ENCODE peak calls at places on chromosomes 2 and 18, in four cellular contexts. G is osteoblast, H is fibroblast of lung, Q is cardiac muscle cell. T is an unnamed sample. For H3K4me1, the result is how much of the 10 kb centered on the place peaks cover.

GRCh38 chr18:62437520-62438329 is 85.1 kb upstream of the ZCCHC2 start:
- DNase-seq in Q (no peak), H (no peak), G (no peak), T (no peak)

GRCh38 chr2:104849618-104850097 is 4.3 kb upstream of the POU3F3 start:
- DNase-seq in G (peak), H (peak), Q (peak), T (peak)

GRCh38 chr2:121454549-121455090 is 76.1 kb upstream of the RNU4ATAC start:
- DNase-seq in G (no peak), Q (no peak), H (no peak), T (no peak)

GRCh38 chr2:216974321-216975302 is 114.7 kb upstream of the TNP1 start:
- DNase-seq in G (no peak), H (no peak), Q (no peak), T (no peak)

GRCh38 chr2:203016716-203017115 is 2.0 kb downstream of the NBEAL1 start:
- DNase-seq in H (no peak), G (no peak), Q (no peak), T (no peak)

GRCh38 chr18:79912409-79912991 is 39.0 kb downstream of the SLC66A2 start:
- DNase-seq in Q (no peak), G (peak), H (peak), T (no peak)

GRCh38 chr2:39124770-39125075 is 3.9 kb upstream of the SOS1 start:
- DNase-seq in G (peak), Q (no peak), H (no peak), T (no peak)

GRCh38 chr18:43893001-43893637 is 615.8 kb upstream of the SYT4 start:
- DNase-seq in H (peak), G (peak), Q (peak), T (peak)

GRCh38 chr2:189091253-189091652 is 88.3 kb downstream of the COL5A2 start:
- DNase-seq in H (peak), Q (no peak), G (peak), T (no peak)

GRCh38 chr2:241010531-241011295 is 12.3 kb downstream of the SNED1 start:
- DNase-seq in H (no peak), Q (no peak), G (peak), T (no peak)

GRCh38 chr2:8203354-8203753 is 478.5 kb upstream of the ID2 start:
- DNase-seq in Q (no peak), G (no peak), H (no peak), T (no peak)

GRCh38 chr18:73563345-73563744 is 584.3 kb downstream of the FBXO15 start:
- DNase-seq in H (peak), G (peak), Q (no peak), T (no peak)

GRCh38 chr2:30178618-30179404 is 32.0 kb downstream of the YPEL5 start:
- DNase-seq in Q (no peak), G (peak), H (no peak), T (no peak)

GRCh38 chr2:85753525-85754312 is at the start of gene ATOH8:
- DNase-seq in Q (peak), H (peak), G (peak), T (no peak)

GRCh38 chr2:237072067-237072931 is 13.4 kb upstream of the COPS8 start:
- DNase-seq in Q (peak), G (no peak), H (peak), T (peak)

GRCh38 chr2:170017848-170018492 is 160.0 kb upstream of the MYO3B start:
- DNase-seq in G (no peak), H (peak), Q (peak), T (no peak)

GRCh38 chr2:218389333-218390150 is 7.5 kb downstream of the SLC11A1 start:
- DNase-seq in H (no peak), Q (no peak), G (peak), T (no peak)

GRCh38 chr2:70964596-70965386 is 13.6 kb upstream of the ANKRD53 start:
- DNase-seq in H (peak), Q (peak), G (peak), T (no peak)

GRCh38 chr2:208619993-208620392 is 213.4 kb downstream of the PTH2R start:
- DNase-seq in Q (no peak), G (no peak), H (no peak), T (no peak)

GRCh38 chr2:27428978-27429541 is 629 bp downstream of the NRBP1 start:
- DNase-seq in G (peak), Q (peak), H (peak), T (no peak)

GRCh38 chr18:51433296-51433695 is 235.8 kb upstream of the MEX3C start:
- DNase-seq in Q (no peak), G (no peak), H (no peak), T (no peak)

GRCh38 chr2:241546771-241547498 is 11.6 kb upstream of the BOK start:
- DNase-seq in Q (peak), H (peak), G (peak), T (no peak)

GRCh38 chr2:16525265-16525887 is 140.3 kb downstream of the CYRIA start:
- DNase-seq in H (no peak), Q (no peak), G (no peak), T (no peak)

GRCh38 chr2:141109633-141110032 is 1021.2 kb downstream of the LRP1B start:
- DNase-seq in Q (peak), H (no peak), G (no peak), T (no peak)

GRCh38 chr2:76599732-76600368 is 889.1 kb upstream of the GCFC2 start:
- DNase-seq in H (peak), Q (peak), G (peak), T (peak)

GRCh38 chr18:48777026-48777736 is 173.6 kb downstream of the SMAD7 start:
- DNase-seq in Q (peak), H (peak), G (peak), T (no peak)

GRCh38 chr18:34224423-34225217 is at the start of gene NOL4:
- DNase-seq in Q (peak), H (peak), G (peak), T (no peak)

GRCh38 chr2:201908901-201909300 is 102.6 kb downstream of the CDK15 start:
- DNase-seq in G (no peak), Q (no peak), H (peak), T (no peak)

GRCh38 chr18:26480897-26481795 is 67.2 kb downstream of the KCTD1 start:
- DNase-seq in G (peak), H (peak), Q (no peak), T (no peak)

GRCh38 chr2:109125595-109126500 is 3.2 kb upstream of the SH3RF3 start:
- DNase-seq in G (peak), H (peak), Q (no peak), T (no peak)

GRCh38 chr18:58996131-58996632 is 131.5 kb downstream of the ZNF532 start:
- DNase-seq in G (peak), H (peak), Q (no peak), T (no peak)

GRCh38 chr2:178016612-178017011 is 56.0 kb downstream of the PDE11A start:
- DNase-seq in Q (no peak), H (no peak), G (no peak), T (no peak)

GRCh38 chr2:5453224-5453623 is 239.0 kb upstream of the SOX11 start:
- DNase-seq in G (no peak), Q (no peak), H (no peak), T (no peak)

GRCh38 chr2:10285578-10286198 is 17.0 kb upstream of the HPCAL1 start:
- DNase-seq in H (peak), G (peak), Q (no peak), T (no peak)
- H3K4me1 ChIP-seq in H (under half), G (half or more), Q (under half), T (half or more)

DNA sequence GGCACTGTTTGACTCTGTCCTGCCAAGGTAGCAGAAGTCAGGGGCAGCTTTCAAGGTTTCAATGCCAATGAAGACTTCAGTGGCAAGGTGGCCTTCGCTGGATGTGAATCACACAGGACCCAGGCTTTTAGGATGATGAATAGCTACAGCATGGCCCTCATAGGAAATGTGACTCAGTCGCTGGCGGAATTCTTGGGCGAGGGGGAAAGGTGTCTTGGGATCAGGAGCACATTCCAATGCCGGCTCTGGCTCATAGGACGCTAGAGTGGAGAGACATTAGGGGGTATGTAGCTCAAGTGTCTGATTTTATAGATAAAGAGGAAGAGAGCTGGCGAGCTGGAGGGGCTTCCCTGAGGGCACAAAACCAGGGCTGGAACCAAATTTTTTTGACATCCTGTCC is 68.6 kb downstream of the SMIM21 start:
- DNase-seq in G (no peak), Q (no peak), H (peak), T (no peak)
- H3K4me1 ChIP-seq in G (under half), Q (under half), H (under half), T (under half)

GRCh38 chr18:57806891-57807280 is 3.8 kb upstream of the ATP8B1 start:
- DNase-seq in H (peak), G (peak), Q (no peak), T (no peak)

GRCh38 chr18:57807336-57808117 is 4.4 kb upstream of the ATP8B1 start:
- DNase-seq in G (peak), H (peak), Q (no peak), T (no peak)

GRCh38 chr18:57806201-57806890 is 3.2 kb upstream of the ATP8B1 start:
- DNase-seq in G (no peak), Q (no peak), H (no peak), T (no peak)

GRCh38 chr18:57811477-57812125 is 8.5 kb upstream of the ATP8B1 start:
- DNase-seq in G (no peak), Q (no peak), H (peak), T (no peak)

GRCh38 chr18:57809190-57809589 is 6.1 kb upstream of the ATP8B1 start:
- DNase-seq in H (peak), G (no peak), Q (no peak), T (no peak)
- H3K4me1 ChIP-seq in H (under half), G (under half), Q (under half), T (under half)

DNA sequence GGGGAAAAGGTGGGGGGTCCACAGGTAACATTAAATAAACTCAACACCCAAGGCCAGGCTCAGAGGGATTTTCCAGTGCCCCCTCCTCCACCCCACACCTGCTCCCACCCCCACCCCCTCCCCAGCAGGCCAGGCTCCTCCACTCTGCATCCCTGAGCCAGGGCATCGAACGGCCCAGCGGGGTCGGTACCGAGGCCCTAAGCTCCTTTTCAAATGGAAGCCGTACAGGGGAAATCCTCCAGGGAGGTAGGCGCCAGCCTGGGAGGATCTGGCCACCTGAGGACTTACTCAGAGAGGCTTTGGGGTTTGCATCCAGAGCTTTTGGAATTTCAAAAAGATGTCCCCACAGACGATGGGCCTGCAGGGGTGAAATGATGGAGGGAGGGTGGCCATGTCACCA is 46.5 kb downstream of the ZFP36L2 start:
- DNase-seq in G (no peak), Q (no peak), H (no peak), T (no peak)
- H3K4me1 ChIP-seq in G (under half), Q (under half), H (under half), T (under half)

DNA sequence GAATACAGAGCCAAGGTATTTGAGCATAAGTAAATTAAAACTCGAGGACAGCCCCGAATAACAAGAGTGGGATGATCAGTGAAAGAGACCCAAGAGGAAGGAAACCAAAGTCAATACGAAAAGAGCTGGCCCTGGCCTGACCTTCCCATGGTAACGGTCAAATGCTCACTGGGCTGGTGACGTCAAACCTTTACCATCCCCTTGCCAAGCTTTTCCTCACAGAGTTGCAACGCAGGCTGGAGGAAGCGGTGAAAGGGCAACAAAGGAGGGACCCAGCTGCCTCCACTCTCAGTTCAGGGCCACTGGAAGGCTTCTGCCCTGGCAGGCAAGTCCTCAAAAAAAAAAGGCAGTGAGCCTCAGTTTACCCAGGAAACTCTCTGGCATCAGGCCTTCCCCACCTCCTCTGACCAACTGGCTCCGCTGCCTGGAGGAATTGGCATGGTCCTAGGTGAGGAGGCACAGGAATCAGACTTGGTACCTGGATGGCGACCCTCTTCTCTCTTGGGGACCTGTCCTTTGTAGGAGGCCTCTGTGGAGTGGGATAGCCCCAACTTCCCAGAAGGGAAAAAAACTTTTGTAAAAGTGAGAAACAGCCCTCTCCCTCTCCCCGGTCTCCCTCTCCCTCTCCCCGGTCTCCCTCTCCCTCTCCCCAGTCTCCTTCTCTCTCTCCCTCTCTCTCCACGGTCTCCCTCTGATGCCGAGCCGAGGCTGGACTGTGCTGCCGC is 212.4 kb downstream of the ANAPC1 start:
- DNase-seq in H (no peak), G (no peak), Q (no peak), T (no peak)
- H3K4me1 ChIP-seq in H (under half), G (under half), Q (under half), T (under half)

DNA sequence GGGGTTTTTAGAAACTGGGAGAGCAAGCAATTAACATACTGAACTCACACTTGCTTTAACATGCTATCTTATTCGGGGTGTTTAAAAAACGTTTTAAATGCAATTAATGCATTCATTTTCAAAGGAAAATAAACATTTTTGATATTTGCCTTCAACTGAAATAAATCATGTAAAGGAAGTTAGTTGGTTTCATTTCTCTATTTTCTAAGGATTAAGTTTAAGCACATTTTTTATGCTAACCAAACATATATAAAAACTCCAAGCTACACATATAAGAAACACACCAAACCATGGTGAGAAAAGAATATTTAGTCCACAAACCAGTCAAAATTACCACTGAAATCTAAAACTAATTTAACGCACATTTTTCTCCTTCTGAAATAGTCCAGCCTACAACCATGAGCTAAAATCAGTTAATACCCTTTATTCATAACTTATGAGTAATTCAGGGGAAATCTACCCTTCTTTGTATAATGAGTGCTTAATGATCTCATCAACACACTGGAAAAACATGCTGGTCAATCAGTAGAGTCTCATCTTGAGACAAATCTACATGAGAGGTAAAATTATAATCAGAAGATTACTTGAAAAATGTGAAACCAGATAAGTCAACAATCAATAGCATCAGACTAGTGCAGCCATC is 8.1 kb downstream of the FBXO11 start:
- DNase-seq in Q (no peak), G (no peak), H (no peak), T (no peak)
- H3K4me1 ChIP-seq in Q (under half), G (under half), H (under half), T (under half)

DNA sequence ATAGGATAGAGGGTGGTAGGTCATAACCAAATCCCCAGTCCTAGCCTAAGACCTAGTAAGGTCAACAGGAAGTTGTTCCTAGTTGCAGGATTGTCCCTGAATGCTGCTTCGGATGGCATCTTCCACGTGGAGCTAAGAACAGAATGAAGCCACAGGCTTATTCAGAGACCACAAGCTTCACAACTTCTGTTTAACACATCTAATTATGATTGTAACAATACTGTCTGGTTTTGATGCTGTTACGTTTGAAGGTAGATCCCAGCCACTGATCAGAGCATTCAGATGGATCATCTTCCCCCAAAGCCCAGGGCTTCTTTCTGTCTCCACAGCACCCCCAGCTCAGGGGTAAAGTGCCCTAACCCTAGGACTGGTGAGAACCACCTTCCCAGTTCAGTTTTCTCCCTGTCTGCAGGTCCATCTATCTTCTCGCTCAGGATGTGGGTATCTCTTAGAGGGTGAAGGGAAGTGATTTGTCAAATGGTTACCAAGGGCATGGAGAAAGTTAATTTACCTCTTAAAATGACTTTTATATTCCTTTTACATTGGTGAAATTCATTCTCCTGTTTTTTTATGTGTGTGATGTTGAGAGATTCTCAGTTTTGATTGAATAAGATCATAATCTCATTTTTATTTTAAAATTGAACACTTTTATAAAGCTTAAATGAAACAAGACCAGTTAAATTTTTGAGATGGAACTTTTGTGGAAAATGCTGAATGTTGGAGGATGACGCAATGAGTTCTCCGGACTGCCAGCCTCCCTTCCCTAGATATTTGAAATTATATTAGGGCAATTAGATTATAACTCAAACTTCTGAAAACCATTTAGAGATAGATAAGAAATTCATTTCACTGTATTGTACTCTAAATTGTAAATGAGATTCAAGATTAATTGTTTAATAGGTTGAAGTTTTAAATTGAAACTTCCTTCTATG is 66.5 kb downstream of the RHBDD1 start:
- DNase-seq in H (no peak), G (peak), Q (no peak), T (no peak)
- H3K4me1 ChIP-seq in H (under half), G (under half), Q (under half), T (under half)

DNA sequence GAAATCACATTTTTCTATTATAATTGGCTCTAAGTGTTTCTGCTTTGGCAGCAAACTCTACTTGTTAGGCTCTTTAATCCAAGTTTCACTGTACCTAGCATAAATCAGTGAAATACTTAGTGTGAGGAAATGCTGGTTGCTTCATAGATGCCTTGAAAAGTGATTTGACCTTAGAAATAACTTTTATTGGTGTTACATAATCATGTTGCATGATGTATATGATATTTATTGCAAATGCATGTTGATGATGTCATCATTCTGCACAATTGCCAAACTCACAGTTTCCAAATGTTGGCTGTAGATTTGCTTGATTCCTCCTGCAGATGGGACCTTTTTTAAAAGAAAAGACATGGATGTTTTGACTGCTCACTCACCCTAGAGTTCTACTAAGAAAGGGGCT is 137.6 kb upstream of the BCL2L11 start:
- DNase-seq in H (no peak), G (no peak), Q (no peak), T (no peak)
- H3K4me1 ChIP-seq in H (under half), G (under half), Q (under half), T (under half)

GRCh38 chr2:191866195-191866594 is 19.3 kb upstream of the CAVIN2 start:
- DNase-seq in Q (no peak), G (no peak), H (no peak), T (no peak)

GRCh38 chr2:191869178-191869577 is 22.3 kb upstream of the CAVIN2 start:
- DNase-seq in Q (peak), G (no peak), H (peak), T (no peak)

GRCh38 chr2:191864623-191865521 is 18.0 kb upstream of the CAVIN2 start:
- DNase-seq in H (peak), G (no peak), Q (no peak), T (no peak)

GRCh38 chr2:191867507-191867847 is 20.6 kb upstream of the CAVIN2 start:
- DNase-seq in H (no peak), Q (no peak), G (no peak), T (no peak)

GRCh38 chr2:191866675-191867506 is 20.0 kb upstream of the CAVIN2 start:
- DNase-seq in G (peak), Q (peak), H (peak), T (peak)
- H3K4me1 ChIP-seq in G (under half), Q (under half), H (under half), T (under half)